ENCODE peak calls at places on chromosomes 16 and 17, in seven cellular contexts. One of them, this sample, is unnamed.
A peak's percentile ranks its signal among the peaks of the same experiment; 100 is the strongest.

GRCh38 chr17:37708008-37708615 is 36.7 kb downstream of the HNF1B start:
- DNase-seq in NCI-H1436: no peak
- DNase-seq in NCI-H2107: no peak
- DNase-seq in EL: no peak
- DNase-seq in mucosa of descending colon: peak; percentile 77
- DNase-seq in H9: no peak
- DNase-seq in D721Med: no peak
- DNase-seq in this sample: no peak

GRCh38 chr16:89537549-89537925 is 22.9 kb upstream of the RPL13 start:
- DNase-seq in NCI-H1436: no peak
- DNase-seq in NCI-H2107: no peak
- DNase-seq in EL: no peak
- DNase-seq in mucosa of descending colon: no peak
- DNase-seq in H9: no peak
- DNase-seq in D721Med: no peak
- DNase-seq in this sample: no peak

GRCh38 chr16:79402920-79403319 is 197.6 kb downstream of the MAF start:
- DNase-seq in NCI-H1436: no peak
- DNase-seq in NCI-H2107: no peak
- DNase-seq in EL: no peak
- DNase-seq in mucosa of descending colon: no peak
- DNase-seq in H9: no peak
- DNase-seq in D721Med: no peak
- DNase-seq in this sample: no peak

GRCh38 chr16:79519448-79519847 is 81.1 kb downstream of the MAF start:
- DNase-seq in NCI-H1436: no peak
- DNase-seq in NCI-H2107: no peak
- DNase-seq in EL: no peak
- DNase-seq in mucosa of descending colon: peak; percentile 56
- DNase-seq in H9: no peak
- DNase-seq in D721Med: no peak
- DNase-seq in this sample: no peak

GRCh38 chr17:29546085-29546484 is 20.8 kb downstream of the ABHD15 start:
- DNase-seq in NCI-H1436: no peak
- DNase-seq in NCI-H2107: no peak
- DNase-seq in EL: no peak
- DNase-seq in mucosa of descending colon: no peak
- DNase-seq in H9: no peak
- DNase-seq in D721Med: no peak
- DNase-seq in this sample: no peak

GRCh38 chr17:14575349-14575966 is 274.6 kb downstream of the HS3ST3B1 start:
- DNase-seq in NCI-H1436: no peak
- DNase-seq in NCI-H2107: no peak
- DNase-seq in EL: peak; percentile 47
- DNase-seq in mucosa of descending colon: no peak
- DNase-seq in H9: no peak
- DNase-seq in D721Med: no peak
- DNase-seq in this sample: no peak

GRCh38 chr16:89357055-89357454 is 133.3 kb downstream of the ANKRD11 start:
- DNase-seq in NCI-H1436: no peak
- DNase-seq in NCI-H2107: no peak
- DNase-seq in EL: no peak
- DNase-seq in mucosa of descending colon: no peak
- DNase-seq in H9: peak; percentile 66
- DNase-seq in D721Med: no peak
- DNase-seq in this sample: no peak

GRCh38 chr17:15453246-15453645 is 14.2 kb downstream of the CDRT4 start:
- DNase-seq in NCI-H1436: no peak
- DNase-seq in NCI-H2107: no peak
- DNase-seq in EL: peak; percentile 35
- DNase-seq in mucosa of descending colon: no peak
- DNase-seq in H9: no peak
- DNase-seq in D721Med: no peak
- DNase-seq in this sample: no peak

GRCh38 chr16:86984286-86984685 is 332.9 kb downstream of the C16orf95 start:
- DNase-seq in NCI-H1436: no peak
- DNase-seq in NCI-H2107: no peak
- DNase-seq in EL: no peak
- DNase-seq in mucosa of descending colon: no peak
- DNase-seq in H9: no peak
- DNase-seq in D721Med: no peak
- DNase-seq in this sample: no peak